ENCODE peak calls at places on chromosomes 7 and 10, in four cellular contexts. One of them, this sample, is unnamed.

GRCh38 chr7:26553128-26553527 is 261.5 kb downstream of the SNX10 start:
- DNase-seq in GM12878: no peak
- DNase-seq in HepG2: no peak
- DNase-seq in K562: no peak
- DNase-seq in this sample: no peak

GRCh38 chr7:24877790-24878311 is 102.1 kb downstream of the OSBPL3 start:
- DNase-seq in GM12878: peak; percentile 62
- DNase-seq in HepG2: no peak
- DNase-seq in K562: no peak
- DNase-seq in this sample: no peak

GRCh38 chr7:6398943-6399342 is 48.8 kb downstream of the DAGLB start:
- DNase-seq in GM12878: no peak
- DNase-seq in HepG2: no peak
- DNase-seq in K562: no peak
- DNase-seq in this sample: no peak

GRCh38 chr7:40604601-40605438 is 470.0 kb downstream of the SUGCT start:
- DNase-seq in GM12878: no peak
- DNase-seq in HepG2: peak; percentile 29
- DNase-seq in K562: peak; percentile 14
- DNase-seq in this sample: peak; percentile 50

GRCh38 chr7:84336303-84336702 is 141.7 kb upstream of the SEMA3A start:
- DNase-seq in GM12878: peak; percentile 21
- DNase-seq in HepG2: peak; percentile 32
- DNase-seq in K562: no peak
- DNase-seq in this sample: no peak

GRCh38 chr10:78605800-78606350 is 462.9 kb upstream of the ZMIZ1 start:
- DNase-seq in GM12878: no peak
- DNase-seq in HepG2: peak; percentile 55
- DNase-seq in K562: no peak
- DNase-seq in this sample: no peak

GRCh38 chr7:75993689-75994387 is 557 bp downstream of the TMEM120A start:
- DNase-seq in GM12878: no peak
- DNase-seq in HepG2: peak; percentile 90
- DNase-seq in K562: peak; percentile 81
- DNase-seq in this sample: peak; percentile 60

GRCh38 chr10:124346831-124347230 is 71.9 kb downstream of the OAT start:
- DNase-seq in GM12878: no peak
- DNase-seq in HepG2: no peak
- DNase-seq in K562: no peak
- DNase-seq in this sample: no peak

GRCh38 chr10:90587081-90587491 is 270.8 kb downstream of the HTR7 start:
- DNase-seq in GM12878: no peak
- DNase-seq in HepG2: no peak
- DNase-seq in K562: no peak
- DNase-seq in this sample: no peak

GRCh38 chr7:92466682-92467081 is 11.1 kb downstream of the ERVW-1 start:
- DNase-seq in GM12878: no peak
- DNase-seq in HepG2: no peak
- DNase-seq in K562: no peak
- DNase-seq in this sample: no peak

GRCh38 chr10:21526952-21527633 is 1.6 kb upstream of the SKIDA1 start:
- DNase-seq in GM12878: no peak
- DNase-seq in HepG2: peak; percentile 70
- DNase-seq in K562: peak; percentile 68
- DNase-seq in this sample: no peak

GRCh38 chr10:72276013-72276387 is 2.3 kb downstream of the DDIT4 start:
- DNase-seq in GM12878: no peak
- DNase-seq in HepG2: no peak
- DNase-seq in K562: peak; percentile 15
- DNase-seq in this sample: no peak

DNA sequence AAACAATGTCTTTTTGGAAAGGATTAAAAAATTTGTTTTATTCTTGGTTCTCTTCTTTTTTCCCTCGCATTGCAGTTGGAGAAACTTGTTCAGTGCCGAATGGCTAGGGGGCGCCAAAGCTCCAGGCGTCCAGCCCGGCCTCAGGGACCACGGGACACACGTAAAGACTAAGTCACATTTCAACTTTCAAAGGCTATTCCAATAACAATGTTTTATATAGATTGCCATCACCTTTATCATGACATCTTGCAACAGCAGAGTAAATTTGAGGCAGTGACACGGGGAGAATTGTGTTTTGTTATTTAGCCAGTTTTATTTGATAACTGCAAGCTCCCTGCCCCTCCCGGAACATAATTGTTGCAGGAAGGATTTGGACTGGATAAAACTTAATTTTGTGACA is 2.2 kb upstream of the IGFBP3 start:
- DNase-seq in GM12878: no peak
- DNase-seq in HepG2: peak; percentile 23
- DNase-seq in K562: peak; percentile 49
- DNase-seq in this sample: peak; percentile 61
- TF ChIP-seq TARDBP in GM12878: no peak
- TF ChIP-seq TARDBP in HepG2: no peak
- TF ChIP-seq TARDBP in K562: no peak
- TF ChIP-seq TARDBP in this sample: no peak

DNA sequence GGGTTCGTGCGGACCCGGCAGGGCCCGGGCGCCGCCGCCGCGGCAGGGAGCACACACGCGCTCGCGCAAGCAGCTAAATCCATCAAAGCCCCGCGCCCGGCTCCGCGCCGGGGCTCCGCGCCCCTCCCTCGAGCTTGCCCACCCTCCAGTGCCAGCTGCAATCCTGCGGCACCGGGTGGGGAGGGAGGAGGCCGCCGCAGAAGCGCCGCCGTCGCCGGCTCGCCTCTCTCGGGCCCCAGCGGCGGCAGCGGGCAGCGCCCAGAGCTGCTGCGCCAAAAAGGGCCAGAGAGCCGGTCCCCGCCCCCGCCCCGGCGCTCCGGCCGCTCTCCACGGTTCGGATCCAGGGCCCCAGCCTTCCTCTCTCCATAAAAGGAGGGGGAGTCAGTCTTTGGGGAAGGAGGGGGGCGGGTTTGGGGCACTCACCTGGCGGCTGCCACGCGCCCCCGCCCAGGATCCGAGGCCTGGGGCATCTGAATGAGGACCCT is 370 bp upstream of the PDGFA start:
- DNase-seq in GM12878: no peak
- DNase-seq in HepG2: no peak
- DNase-seq in K562: peak; percentile 70
- DNase-seq in this sample: peak; percentile 60
- TF ChIP-seq TARDBP in GM12878: no peak
- TF ChIP-seq TARDBP in HepG2: no peak
- TF ChIP-seq TARDBP in K562: no peak
- TF ChIP-seq TARDBP in this sample: no peak

GRCh38 chr10:62850646-62851045 is 34.5 kb upstream of the EGR2 start:
- DNase-seq in GM12878: no peak
- DNase-seq in HepG2: no peak
- DNase-seq in K562: no peak
- DNase-seq in this sample: no peak

GRCh38 chr10:62851449-62851848 is 35.3 kb upstream of the EGR2 start:
- DNase-seq in GM12878: no peak
- DNase-seq in HepG2: no peak
- DNase-seq in K562: no peak
- DNase-seq in this sample: peak; percentile 12

GRCh38 chr10:62856021-62856420 is 39.9 kb upstream of the EGR2 start:
- DNase-seq in GM12878: no peak
- DNase-seq in HepG2: no peak
- DNase-seq in K562: no peak
- DNase-seq in this sample: no peak

GRCh38 chr10:62853710-62854109 is 37.5 kb upstream of the EGR2 start:
- DNase-seq in GM12878: no peak
- DNase-seq in HepG2: no peak
- DNase-seq in K562: no peak
- DNase-seq in this sample: no peak

DNA sequence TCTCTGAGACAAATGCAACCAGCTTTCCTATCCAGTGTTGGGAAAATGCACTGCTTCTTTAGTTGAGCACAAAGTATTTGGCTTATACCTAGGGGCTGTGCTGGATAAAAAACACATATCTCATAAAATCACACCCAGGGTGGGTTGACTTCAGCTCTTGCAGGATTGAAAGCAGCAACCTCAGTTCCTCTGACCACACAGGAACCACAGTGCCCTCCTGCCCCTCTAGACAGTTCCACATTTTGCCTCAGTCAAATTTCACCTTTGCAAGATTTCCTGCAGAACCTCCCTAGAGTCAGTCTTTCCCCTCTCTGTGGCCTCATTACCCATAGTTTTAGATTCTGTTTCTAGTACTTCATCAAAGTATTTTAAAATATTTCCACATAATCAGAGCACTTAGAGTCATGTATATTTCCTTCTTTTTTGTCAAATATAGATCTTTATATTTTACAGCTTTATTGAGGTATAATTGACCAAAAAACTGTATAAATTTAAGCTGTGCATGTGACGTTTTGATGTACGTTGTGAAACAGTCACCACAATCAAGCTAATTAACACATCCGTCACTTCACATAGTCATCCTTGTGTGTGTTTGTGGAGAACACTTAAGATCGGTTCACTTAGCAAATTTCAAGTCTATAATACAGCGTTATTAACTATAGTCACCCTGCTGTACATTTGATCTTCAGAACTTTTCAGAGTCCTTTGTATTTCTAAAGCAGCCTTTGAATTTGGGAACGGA is 37.0 kb upstream of the EGR2 start:
- DNase-seq in GM12878: peak; percentile 75
- DNase-seq in HepG2: no peak
- DNase-seq in K562: no peak
- DNase-seq in this sample: no peak
- TF ChIP-seq TARDBP in GM12878: no peak
- TF ChIP-seq TARDBP in HepG2: no peak
- TF ChIP-seq TARDBP in K562: no peak
- TF ChIP-seq TARDBP in this sample: no peak

DNA sequence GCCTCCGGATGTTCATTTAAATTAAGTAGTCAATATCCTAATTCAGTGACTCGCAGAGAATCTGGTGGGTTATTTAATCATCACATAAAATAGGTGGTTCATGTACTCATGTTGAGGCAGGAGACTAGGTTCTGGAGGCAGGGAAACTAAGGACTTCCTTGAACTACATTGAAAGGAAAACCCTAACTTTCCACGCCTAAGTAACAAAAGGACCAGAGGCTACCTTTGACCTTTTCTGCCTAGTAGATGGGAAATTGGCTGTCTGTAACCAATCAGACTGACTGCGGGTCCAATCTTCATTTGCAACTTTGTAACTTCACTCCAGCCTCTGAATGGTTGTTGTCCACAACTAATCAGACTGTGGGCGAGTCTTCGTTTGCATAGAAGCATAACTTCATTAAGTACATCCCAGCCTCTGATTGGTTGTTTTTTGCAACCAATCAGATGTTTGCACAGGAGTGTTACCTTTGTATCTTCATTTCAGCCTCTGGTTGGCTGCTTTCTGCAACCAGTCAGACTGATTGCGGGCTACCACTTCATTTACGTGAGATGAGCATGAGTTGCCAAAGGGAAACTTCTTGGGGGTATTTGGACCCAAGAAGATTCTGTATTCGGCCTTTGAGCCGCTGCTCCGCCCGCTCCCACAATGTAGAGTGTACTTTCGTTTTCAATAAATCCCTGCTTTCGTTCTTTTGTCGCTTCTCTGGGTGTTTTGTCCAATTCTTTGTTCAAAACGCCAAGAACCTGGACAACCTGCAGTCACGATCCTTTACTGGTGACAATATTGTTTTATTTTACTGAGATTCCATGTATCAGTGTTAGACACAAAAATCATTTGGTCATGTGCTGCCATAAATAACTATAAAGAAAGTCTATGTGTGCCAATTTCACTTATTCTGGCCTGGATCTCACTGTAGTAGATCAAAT is 1.7 kb upstream of the ST7 start:
- DNase-seq in GM12878: no peak
- DNase-seq in HepG2: peak; percentile 69
- DNase-seq in K562: peak; percentile 88
- DNase-seq in this sample: no peak
- TF ChIP-seq TARDBP in GM12878: no peak
- TF ChIP-seq TARDBP in HepG2: no peak
- TF ChIP-seq TARDBP in K562: no peak
- TF ChIP-seq TARDBP in this sample: no peak

DNA sequence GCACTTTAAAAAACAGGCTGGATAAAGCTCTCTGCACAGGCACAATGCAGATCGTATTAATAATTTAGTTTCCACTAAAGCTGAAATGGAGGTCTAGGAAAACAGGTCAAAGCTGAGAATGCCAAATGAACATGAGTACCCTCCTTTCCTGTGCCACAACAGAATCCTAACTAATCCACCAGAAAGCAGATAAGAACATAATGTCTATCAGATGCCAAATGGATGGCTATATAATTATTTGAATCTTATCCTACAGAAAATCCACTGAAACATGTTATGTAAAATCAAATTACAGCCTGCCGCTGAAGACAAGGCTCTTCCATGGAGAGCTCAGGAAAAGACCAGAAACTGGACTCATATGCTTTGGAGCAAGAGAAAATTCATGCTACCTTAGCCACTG is 13.5 kb downstream of the ANK3 start:
- DNase-seq in GM12878: no peak
- DNase-seq in HepG2: no peak
- DNase-seq in K562: no peak
- DNase-seq in this sample: no peak
- TF ChIP-seq TARDBP in GM12878: no peak
- TF ChIP-seq TARDBP in HepG2: no peak
- TF ChIP-seq TARDBP in K562: no peak
- TF ChIP-seq TARDBP in this sample: no peak

DNA sequence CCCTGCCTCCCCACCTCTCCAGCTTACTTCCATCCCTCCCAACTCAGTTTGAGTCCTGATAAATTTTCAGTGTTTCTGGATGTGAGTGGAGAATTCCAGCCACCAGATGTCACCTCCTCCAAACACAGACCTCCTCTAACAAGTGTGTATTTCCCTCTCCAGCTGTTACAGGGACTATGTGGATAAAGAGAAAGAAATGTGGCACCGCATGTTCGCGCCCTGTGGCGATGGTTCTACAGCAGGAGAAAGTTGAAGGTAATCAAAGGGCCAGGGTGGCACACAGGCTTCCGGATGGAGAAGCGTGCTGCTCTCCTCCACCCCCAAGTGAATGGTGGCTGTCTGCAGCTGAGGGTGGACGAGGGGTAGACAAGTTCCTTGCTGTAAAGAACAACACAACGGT is 14.7 kb downstream of the FKBP6 start:
- DNase-seq in GM12878: no peak
- DNase-seq in HepG2: peak; percentile 73
- DNase-seq in K562: no peak
- DNase-seq in this sample: peak; percentile 42
- TF ChIP-seq TARDBP in GM12878: no peak
- TF ChIP-seq TARDBP in HepG2: no peak
- TF ChIP-seq TARDBP in K562: no peak
- TF ChIP-seq TARDBP in this sample: no peak

This sample was measured in HEK293T.